ENCODE peak calls at places on chromosomes 2 and 18, in four cellular contexts. T, X, O and N are unnamed samples.

GRCh38 chr18:75041586-75041985 is 167.4 kb downstream of the PTGR3 start:
- DNase-seq in O (no peak), X (peak; percentile 23), T (peak; percentile 24), N (peak; percentile 50)

GRCh38 chr18:58314284-58314683 is 270.3 kb downstream of the NEDD4L start:
- DNase-seq in T (peak; percentile 27), X (peak; percentile 53), O (peak; percentile 65), N (peak; percentile 95)

GRCh38 chr18:13562494-13563029 is 163.8 kb downstream of the FAM210A start:
- DNase-seq in T (no peak), O (no peak), X (no peak), N (no peak)

GRCh38 chr18:567119-567518 is 13.1 kb upstream of the CETN1 start:
- DNase-seq in O (no peak), T (no peak), X (no peak), N (no peak)

GRCh38 chr2:221044781-221045180 is 527.3 kb downstream of the EPHA4 start:
- DNase-seq in T (no peak), X (no peak), O (no peak), N (no peak)

GRCh38 chr2:191297031-191297430 is 51.8 kb downstream of the MYO1B start:
- DNase-seq in X (no peak), O (no peak), T (no peak), N (peak; percentile 22)

GRCh38 chr18:36658611-36659010 is 170.2 kb downstream of the TPGS2 start:
- DNase-seq in T (no peak), O (no peak), X (no peak), N (no peak)

GRCh38 chr18:31510319-31510718 is 12.3 kb downstream of the DSG2 start:
- DNase-seq in O (peak; percentile 89), X (no peak), T (no peak), N (no peak)

GRCh38 chr2:125853626-125854025 is 802.3 kb upstream of the GYPC start:
- DNase-seq in T (no peak), X (no peak), O (no peak), N (no peak)

GRCh38 chr2:1974391-1974790 is 230.1 kb upstream of the PXDN start:
- DNase-seq in O (no peak), T (peak; percentile 52), X (no peak), N (no peak)

GRCh38 chr2:119426801-119427395 is 4.8 kb upstream of the TMEM37 start:
- DNase-seq in O (peak; percentile 68), X (no peak), T (peak; percentile 38), N (no peak)

GRCh38 chr2:82599021-82599420 is 1860.1 kb downstream of the SUCLG1 start:
- DNase-seq in X (no peak), O (no peak), T (no peak), N (no peak)

GRCh38 chr18:59907172-59907571 is 7.4 kb downstream of the PMAIP1 start:
- DNase-seq in O (no peak), X (no peak), T (no peak), N (no peak)

GRCh38 chr2:15641530-15641982 is 49.9 kb downstream of the DDX1 start:
- DNase-seq in T (no peak), X (no peak), O (peak; percentile 67), N (no peak)

GRCh38 chr2:120448427-120448826 is 102.5 kb downstream of the INHBB start:
- DNase-seq in T (no peak), O (no peak), X (no peak), N (no peak)

GRCh38 chr18:2430191-2430590 is 141.1 kb downstream of the METTL4 start:
- DNase-seq in O (no peak), T (no peak), X (no peak), N (no peak)

GRCh38 chr2:96427917-96428316 is 77.2 kb downstream of the NEURL3 start:
- DNase-seq in T (peak; percentile 83), O (peak; percentile 72), X (peak; percentile 90), N (peak; percentile 70)

GRCh38 chr18:59996370-59996966 is 96.7 kb downstream of the PMAIP1 start:
- DNase-seq in O (peak; percentile 15), T (peak; percentile 58), X (peak; percentile 59), N (peak; percentile 57)

GRCh38 chr2:176084629-176085119 is 912 bp upstream of the EVX2 start:
- DNase-seq in T (no peak), X (no peak), O (no peak), N (no peak)

GRCh38 chr2:97713296-97714083 is at the start of gene ZAP70:
- DNase-seq in O (peak; percentile 24), T (no peak), X (no peak), N (no peak)

GRCh38 chr18:77021075-77021474 is 111.5 kb downstream of the MBP start:
- DNase-seq in X (no peak), O (no peak), T (no peak), N (no peak)

GRCh38 chr2:86216577-86217555 is 17.6 kb downstream of the MRPL35 start:
- DNase-seq in X (no peak), O (no peak), T (no peak), N (no peak)

GRCh38 chr18:45441110-45441842 is 174.0 kb upstream of the SLC14A2 start:
- DNase-seq in X (no peak), O (no peak), T (no peak), N (peak; percentile 4)

GRCh38 chr2:106058469-106059137 is 135.5 kb downstream of the UXS1 start:
- DNase-seq in X (no peak), O (no peak), T (no peak), N (no peak)

GRCh38 chr2:168525020-168525419 is 68.9 kb downstream of the CERS6 start:
- DNase-seq in T (no peak), O (no peak), X (no peak), N (no peak)

GRCh38 chr2:168521342-168521741 is 65.3 kb downstream of the CERS6 start:
- DNase-seq in O (no peak), T (no peak), X (no peak), N (peak; percentile 21)

GRCh38 chr2:168519534-168520308 is 63.6 kb downstream of the CERS6 start:
- DNase-seq in O (no peak), X (no peak), T (no peak), N (no peak)

GRCh38 chr2:168524005-168524404 is 67.9 kb downstream of the CERS6 start:
- DNase-seq in O (no peak), T (no peak), X (no peak), N (no peak)

DNA sequence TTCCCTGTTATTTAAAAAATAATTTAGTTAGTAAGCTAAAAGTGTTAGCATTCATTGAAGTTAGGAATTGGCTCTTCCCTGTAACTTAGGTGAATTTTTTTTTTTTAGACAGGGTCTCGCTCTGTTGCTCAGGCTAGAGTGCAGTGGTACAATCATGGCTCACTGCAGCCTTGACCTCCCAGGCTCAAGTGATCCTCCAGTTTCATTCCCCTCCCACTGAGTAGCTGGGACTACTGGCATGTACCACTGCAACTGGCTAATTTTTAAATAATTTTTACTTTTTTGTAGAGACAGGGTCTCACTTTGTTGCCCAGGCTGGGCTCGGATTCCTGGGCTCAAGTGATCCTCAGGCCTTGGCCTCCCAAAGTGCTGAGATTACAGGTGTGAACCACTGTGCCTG is 66.4 kb downstream of the CERS6 start:
- DNase-seq in T (no peak), O (no peak), X (no peak), N (no peak)
- H3K27ac ChIP-seq in T (no peak overlapping the region), O (no peak overlapping the region), X (no peak overlapping the region), N (no peak overlapping the region)

DNA sequence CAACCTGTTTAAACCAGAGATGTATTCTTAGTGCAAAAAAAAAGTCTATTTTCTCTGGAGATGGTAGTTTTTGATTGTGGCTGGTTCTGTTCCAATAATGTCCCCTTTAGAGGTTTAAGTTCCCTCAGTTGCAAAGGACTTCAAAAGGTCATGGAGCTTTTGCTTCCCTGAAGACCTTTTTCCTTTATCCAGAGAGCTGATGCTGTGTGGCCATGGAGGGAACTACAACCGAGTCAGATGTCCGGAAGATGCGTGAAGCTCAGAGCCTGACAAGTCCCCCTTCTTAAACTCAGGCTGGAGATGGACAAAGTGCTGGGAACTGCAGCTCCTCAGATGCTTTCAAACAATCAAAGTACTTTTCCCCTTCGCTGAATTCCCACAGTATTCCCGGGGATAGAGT is 176.1 kb downstream of the TMEM18 start:
- DNase-seq in O (no peak), X (peak; percentile 19), T (peak; percentile 39), N (no peak)
- TF ChIP-seq CEBPB in O (no peak), X (no peak), T (no peak), N (no peak)

GRCh38 chr2:159096896-159097295 is 128.5 kb downstream of the TANC1 start:
- DNase-seq in X (no peak), O (no peak), T (no peak), N (no peak)

GRCh38 chr2:159095813-159096212 is 127.4 kb downstream of the TANC1 start:
- DNase-seq in X (no peak), O (no peak), T (no peak), N (no peak)

GRCh38 chr2:159091981-159092380 is 123.5 kb downstream of the TANC1 start:
- DNase-seq in T (no peak), X (no peak), O (no peak), N (no peak)

GRCh38 chr2:159093496-159093895 is 125.1 kb downstream of the TANC1 start:
- DNase-seq in O (no peak), X (no peak), T (no peak), N (peak; percentile 36)

DNA sequence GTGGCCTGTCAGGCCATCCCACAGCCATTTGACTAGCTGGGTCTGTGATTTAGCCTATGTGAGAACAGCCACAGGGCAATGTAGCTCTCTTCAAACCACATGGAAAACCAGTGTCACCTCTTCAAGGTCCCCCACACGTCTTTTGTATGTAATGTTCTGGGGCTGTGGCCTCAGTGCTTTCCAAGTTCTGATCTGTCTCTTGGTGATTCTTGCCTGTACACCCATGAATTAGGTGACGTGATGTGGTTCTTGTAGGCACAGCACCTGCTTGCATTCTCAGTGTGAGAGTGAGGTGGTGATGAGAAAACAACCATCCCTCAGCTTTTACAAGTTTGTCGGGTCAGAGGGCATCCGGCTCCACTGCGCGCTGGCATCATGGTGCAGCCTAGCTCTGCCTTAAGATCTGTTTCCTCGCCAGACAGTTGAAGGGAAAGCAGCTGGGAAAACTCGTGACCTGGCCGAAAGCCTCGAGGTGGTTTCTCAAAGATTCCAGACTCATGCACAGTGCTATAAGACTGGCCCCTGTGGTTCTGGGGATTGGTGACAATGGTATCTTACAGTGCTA is 125.8 kb downstream of the TANC1 start:
- DNase-seq in O (no peak), T (no peak), X (no peak), N (peak; percentile 68)
- H3K27ac ChIP-seq in O (no peak overlapping the region), T (no peak overlapping the region), X (no peak overlapping the region), N (peak overlapping the region; percentile 85)

DNA sequence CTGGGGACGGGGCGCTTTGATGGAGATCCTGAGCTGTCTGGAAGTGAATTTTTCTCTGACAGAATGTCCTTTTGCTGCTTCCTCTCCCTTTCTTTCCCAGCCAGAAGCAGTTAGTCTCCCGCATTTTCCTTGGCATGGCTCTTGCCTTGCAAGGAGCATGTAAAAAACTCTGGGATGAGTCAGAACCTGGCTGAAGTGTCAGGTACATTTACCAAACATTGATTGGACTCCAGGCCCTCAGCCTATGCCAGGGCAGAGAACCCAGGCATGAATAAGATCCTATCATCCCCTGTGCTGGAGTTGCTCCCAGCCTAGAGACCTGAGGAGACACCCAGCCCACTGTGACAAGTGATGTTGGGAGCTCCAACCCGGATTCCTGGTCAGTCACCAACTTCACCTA is 21.6 kb downstream of the STON1 start:
- DNase-seq in T (no peak), X (no peak), O (no peak), N (peak; percentile 40)
- TF ChIP-seq CEBPB in T (no peak), X (no peak), O (no peak), N (no peak)